ENCODE peak calls at places on chromosome 4, in seven cellular contexts. A is left lung; Q is esophagus muscularis mucosa; G is CD4-positive, alpha-beta T cell; T is cardiac muscle cell; X is adrenal gland; F is thoracic aorta. B is an unnamed sample. For H3K27me3, the result is how much of the 10 kb centered on the place peaks cover.

GRCh38 chr4:119026662-119027444 is 108.8 kb upstream of the MYOZ2 start:
- DNase-seq in A (no peak), Q (no peak), G (no peak), T (no peak), X (no peak), F (no peak), B (no peak)

GRCh38 chr4:71184195-71184781 is 154.5 kb upstream of the SLC4A4 start:
- DNase-seq in A (peak), Q (no peak), G (no peak), T (peak), X (peak), F (no peak), B (peak)

GRCh38 chr4:80393246-80393969 is 57.9 kb downstream of the CFAP299 start:
- DNase-seq in A (no peak), Q (no peak), G (no peak), T (no peak), X (no peak), F (no peak), B (no peak)

GRCh38 chr4:128700659-128701350 is 108.7 kb upstream of the JADE1 start:
- DNase-seq in A (no peak), Q (no peak), G (no peak), T (no peak), X (no peak), F (no peak), B (no peak)

GRCh38 chr4:7868430-7868775 is 71.3 kb downstream of the AFAP1 start:
- DNase-seq in A (no peak), Q (no peak), G (no peak), T (no peak), X (no peak), F (no peak), B (no peak)

GRCh38 chr4:150828159-150828558 is 186.9 kb downstream of the LRBA start:
- DNase-seq in A (no peak), Q (no peak), G (peak), T (no peak), X (no peak), F (no peak), B (no peak)

GRCh38 chr4:89685277-89685676 is 151.7 kb downstream of the SNCA start:
- DNase-seq in A (no peak), Q (no peak), G (no peak), T (no peak), X (no peak), F (no peak), B (no peak)

GRCh38 chr4:2406406-2406805 is 12.0 kb downstream of the ZFYVE28 start:
- DNase-seq in A (no peak), Q (no peak), G (no peak), T (no peak), X (no peak), F (no peak), B (no peak)

GRCh38 chr4:3766791-3767561 is 791 bp downstream of the ADRA2C start:
- DNase-seq in A (no peak), Q (no peak), G (no peak), T (peak), X (no peak), F (no peak), B (peak)

GRCh38 chr4:99504804-99505502 is 5.9 kb upstream of the C4orf17 start:
- DNase-seq in A (no peak), Q (no peak), G (no peak), T (no peak), X (no peak), F (no peak), B (no peak)

GRCh38 chr4:169122405-169122804 is 112.3 kb upstream of the CBR4 start:
- DNase-seq in A (no peak), Q (no peak), G (no peak), T (no peak), X (no peak), F (no peak), B (no peak)

GRCh38 chr4:37389967-37390580 is 145.5 kb downstream of the NWD2 start:
- DNase-seq in A (no peak), Q (no peak), G (no peak), T (peak), X (no peak), F (no peak), B (peak)

GRCh38 chr4:104897297-104897645 is 249.4 kb upstream of the TET2 start:
- DNase-seq in A (no peak), Q (no peak), G (no peak), T (no peak), X (no peak), F (no peak), B (no peak)

GRCh38 chr4:136796953-136797352 is 735.3 kb downstream of the PCDH18 start:
- DNase-seq in A (no peak), Q (no peak), G (no peak), T (no peak), X (no peak), F (no peak), B (no peak)

GRCh38 chr4:107072836-107073736 is 37.0 kb upstream of the DKK2 start:
- DNase-seq in A (no peak), Q (no peak), G (no peak), T (no peak), X (no peak), F (no peak), B (no peak)

GRCh38 chr4:38948551-38948950 is 80.9 kb downstream of the FAM114A1 start:
- DNase-seq in A (no peak), Q (no peak), G (no peak), T (no peak), X (peak), F (no peak), B (no peak)

GRCh38 chr4:2366252-2367192 is 51.9 kb downstream of the ZFYVE28 start:
- DNase-seq in A (no peak), Q (no peak), G (no peak), T (no peak), X (peak), F (no peak), B (peak)

GRCh38 chr4:108080752-108081151 is 88.0 kb downstream of the LEF1 start:
- DNase-seq in A (no peak), Q (no peak), G (peak), T (no peak), X (no peak), F (no peak), B (no peak)

GRCh38 chr4:13706130-13706529 is 78.6 kb upstream of the BOD1L1 start:
- DNase-seq in A (no peak), Q (no peak), G (no peak), T (peak), X (no peak), F (no peak), B (no peak)

GRCh38 chr4:26878729-26879415 is 18.2 kb downstream of the STIM2 start:
- DNase-seq in A (no peak), Q (no peak), G (no peak), T (no peak), X (no peak), F (no peak), B (no peak)

GRCh38 chr4:94635172-94635571 is 122.6 kb upstream of the BMPR1B start:
- DNase-seq in A (no peak), Q (no peak), G (no peak), T (no peak), X (no peak), F (no peak), B (no peak)

GRCh38 chr4:138162259-138162658 is 79.9 kb downstream of the SLC7A11 start:
- DNase-seq in A (no peak), Q (no peak), G (no peak), T (no peak), X (no peak), F (no peak), B (no peak)

GRCh38 chr4:175071123-175071522 is 153.0 kb downstream of the ADAM29 start:
- DNase-seq in A (no peak), Q (no peak), G (no peak), T (no peak), X (no peak), F (no peak), B (no peak)

GRCh38 chr4:183658362-183659028 is 490 bp downstream of the RWDD4 start:
- DNase-seq in A (no peak), Q (no peak), G (no peak), T (peak), X (no peak), F (no peak), B (peak)

GRCh38 chr4:7736436-7737267 is 203.0 kb downstream of the AFAP1 start:
- DNase-seq in A (no peak), Q (no peak), G (no peak), T (peak), X (no peak), F (no peak), B (no peak)

GRCh38 chr4:2047781-2048581 is 11.1 kb upstream of the NAT8L start:
- DNase-seq in A (no peak), Q (no peak), G (no peak), T (no peak), X (no peak), F (no peak), B (peak)

GRCh38 chr4:87506974-87507701 is 22.0 kb downstream of the SPARCL1 start:
- DNase-seq in A (no peak), Q (no peak), G (no peak), T (no peak), X (no peak), F (no peak), B (no peak)

GRCh38 chr4:13162886-13163285 is 321.3 kb downstream of the RAB28 start:
- DNase-seq in A (no peak), Q (no peak), G (no peak), T (peak), X (no peak), F (no peak), B (peak)

GRCh38 chr4:86387013-86387412 is 27.2 kb upstream of the MAPK10 start:
- DNase-seq in A (no peak), Q (no peak), G (no peak), T (no peak), X (no peak), F (no peak), B (no peak)

GRCh38 chr4:85548116-85548515 is 73.2 kb downstream of the ARHGAP24 start:
- DNase-seq in A (no peak), Q (no peak), G (no peak), T (no peak), X (no peak), F (no peak), B (no peak)

GRCh38 chr4:37324526-37324925 is 80.0 kb downstream of the NWD2 start:
- DNase-seq in A (no peak), Q (no peak), G (no peak), T (no peak), X (no peak), F (no peak), B (no peak)

GRCh38 chr4:171203425-171203824 is 609.8 kb upstream of the GALNTL6 start:
- DNase-seq in A (no peak), Q (no peak), G (no peak), T (no peak), X (no peak), F (no peak), B (no peak)

GRCh38 chr4:2799971-2800690 is 7.2 kb downstream of the SH3BP2 start:
- DNase-seq in A (peak), Q (no peak), G (no peak), T (no peak), X (peak), F (no peak), B (no peak)

DNA sequence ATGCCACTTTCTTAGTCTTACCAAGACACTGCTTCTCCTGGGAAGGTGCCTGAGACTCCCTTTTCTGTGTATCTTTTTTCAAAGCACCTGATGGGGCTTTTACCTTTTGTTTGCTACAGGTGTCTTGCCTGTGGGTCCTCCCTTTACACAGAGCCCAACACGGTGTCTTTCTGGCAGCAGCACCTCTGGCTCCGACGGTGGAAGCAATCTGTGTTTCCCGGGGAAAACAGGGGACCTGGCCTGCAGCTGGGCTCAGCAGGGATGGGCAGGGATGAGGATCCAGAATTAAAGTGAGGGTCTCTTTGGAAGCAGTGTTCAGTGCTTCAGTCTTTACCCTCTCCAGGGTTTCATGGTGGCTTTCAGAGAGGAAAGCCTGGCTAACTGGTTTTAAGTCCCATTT is 11.3 kb downstream of the POU4F2 start:
- DNase-seq in A (no peak), Q (no peak), G (no peak), T (no peak), X (no peak), F (no peak), B (no peak)
- H3K27me3 ChIP-seq in A (half or more), Q (under half), G (half or more), T (half or more), X (half or more), F (under half), B (half or more)

GRCh38 chr4:6449335-6449734 is 23.1 kb downstream of the PPP2R2C start:
- DNase-seq in A (no peak), Q (no peak), G (no peak), T (no peak), X (no peak), F (no peak), B (no peak)
- H3K27me3 ChIP-seq in A (under half), Q (under half), G (under half), T (under half), X (under half), F (under half), B (under half)

GRCh38 chr4:76251448-76252270 is at the start of gene FAM47E:
- DNase-seq in A (peak), Q (no peak), G (no peak), T (peak), X (peak), F (peak), B (peak)
- H3K27me3 ChIP-seq in A (under half), Q (under half), G (half or more), T (under half), X (under half), F (under half), B (under half)

GRCh38 chr4:792729-793108 is 33.2 kb downstream of the CPLX1 start:
- DNase-seq in A (no peak), Q (no peak), G (no peak), T (no peak), X (no peak), F (no peak), B (no peak)

GRCh38 chr4:790466-790820 is 35.5 kb downstream of the CPLX1 start:
- DNase-seq in A (no peak), Q (no peak), G (no peak), T (no peak), X (no peak), F (no peak), B (no peak)

GRCh38 chr4:791201-791865 is 34.6 kb downstream of the CPLX1 start:
- DNase-seq in A (no peak), Q (no peak), G (no peak), T (no peak), X (no peak), F (no peak), B (peak)

GRCh38 chr4:793109-793861 is 32.6 kb downstream of the CPLX1 start:
- DNase-seq in A (no peak), Q (no peak), G (no peak), T (no peak), X (no peak), F (no peak), B (peak)

GRCh38 chr4:791866-792630 is 33.9 kb downstream of the CPLX1 start:
- DNase-seq in A (no peak), Q (no peak), G (no peak), T (no peak), X (no peak), F (no peak), B (peak)
- H3K27me3 ChIP-seq in A (under half), Q (under half), G (under half), T (half or more), X (under half), F (under half), B (under half)

GRCh38 chr4:140567722-140568121 is 1.0 kb downstream of the UCP1 start:
- DNase-seq in A (no peak), Q (no peak), G (no peak), T (peak), X (no peak), F (no peak), B (peak)
- H3K27me3 ChIP-seq in A (under half), Q (under half), G (half or more), T (half or more), X (under half), F (under half), B (under half)

GRCh38 chr4:141240259-141240658 is 19.6 kb downstream of the ZNF330 start:
- DNase-seq in A (no peak), Q (no peak), G (no peak), T (no peak), X (no peak), F (no peak), B (no peak)

GRCh38 chr4:141233673-141234072 is 13.0 kb downstream of the ZNF330 start:
- DNase-seq in A (no peak), Q (no peak), G (no peak), T (no peak), X (no peak), F (no peak), B (no peak)

GRCh38 chr4:141241986-141242385 is 21.3 kb downstream of the ZNF330 start:
- DNase-seq in A (no peak), Q (no peak), G (no peak), T (no peak), X (no peak), F (no peak), B (no peak)

GRCh38 chr4:141240671-141241070 is 20.0 kb downstream of the ZNF330 start:
- DNase-seq in A (no peak), Q (no peak), G (no peak), T (no peak), X (no peak), F (no peak), B (no peak)

DNA sequence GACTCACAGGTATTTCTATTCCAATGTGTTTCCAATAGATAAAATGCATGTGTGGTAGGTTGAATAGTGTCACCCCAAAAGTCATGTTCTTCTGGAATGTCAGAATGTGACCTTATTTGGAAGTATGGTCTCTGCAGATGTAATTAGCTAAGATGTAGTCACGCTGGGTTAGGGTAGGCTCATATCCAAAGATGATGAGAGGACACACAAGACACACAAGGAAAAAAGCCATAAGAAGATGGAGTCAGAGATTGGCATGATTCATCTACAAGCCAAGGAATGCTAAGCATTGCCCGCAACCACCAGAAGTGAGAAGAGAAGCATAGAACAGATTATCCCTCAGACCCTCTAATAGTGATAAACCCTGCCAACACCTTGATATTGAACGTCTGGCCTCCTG is 17.5 kb downstream of the ZNF330 start:
- DNase-seq in A (no peak), Q (no peak), G (no peak), T (no peak), X (no peak), F (no peak), B (no peak)
- H3K27me3 ChIP-seq in A (under half), Q (under half), G (under half), T (under half), X (under half), F (under half), B (under half)

GRCh38 chr4:148152868-148153630 is 289.2 kb downstream of the NR3C2 start:
- DNase-seq in A (no peak), Q (no peak), G (no peak), T (no peak), X (no peak), F (no peak), B (no peak)
- H3K27me3 ChIP-seq in A (under half), Q (under half), G (under half), T (under half), X (under half), F (under half), B (under half)

GRCh38 chr4:821181-821591 is 4.7 kb downstream of the CPLX1 start:
- DNase-seq in A (peak), Q (no peak), G (no peak), T (no peak), X (no peak), F (no peak), B (peak)

GRCh38 chr4:820230-821172 is 5.4 kb downstream of the CPLX1 start:
- DNase-seq in A (no peak), Q (no peak), G (no peak), T (no peak), X (no peak), F (no peak), B (peak)

GRCh38 chr4:819401-820229 is 6.3 kb downstream of the CPLX1 start:
- DNase-seq in A (no peak), Q (no peak), G (no peak), T (no peak), X (no peak), F (no peak), B (no peak)

GRCh38 chr4:815464-816146 is 10.3 kb downstream of the CPLX1 start:
- DNase-seq in A (peak), Q (no peak), G (no peak), T (no peak), X (peak), F (no peak), B (peak)

GRCh38 chr4:818106-818921 is 7.6 kb downstream of the CPLX1 start:
- DNase-seq in A (peak), Q (no peak), G (no peak), T (no peak), X (peak), F (no peak), B (peak)
- H3K27me3 ChIP-seq in A (under half), Q (under half), G (under half), T (half or more), X (under half), F (under half), B (under half)

GRCh38 chr4:76897522-76898384 is at the start of gene SOWAHB:
- DNase-seq in A (peak), Q (no peak), G (peak), T (peak), X (peak), F (no peak), B (peak)
- H3K27me3 ChIP-seq in A (under half), Q (under half), G (under half), T (half or more), X (under half), F (under half), B (half or more)